ENCODE peak calls at places on chromosomes 4 and X, in ten cellular contexts. S is neural progenitor cell, K is colonic mucosa, I is hepatocyte, H is kidney epithelial cell, Z is brain microvascular endothelial cell, C is pancreas, M is A673, E is heart right ventricle, Y is choroid plexus epithelial cell. X is an unnamed sample.

GRCh38 chr4:119041951-119042560 is 93.6 kb upstream of the MYOZ2 start:
- DNase-seq in S (peak; percentile 76), K (peak; percentile 80), I (peak; percentile 84), H (peak; percentile 29), Z (peak; percentile 60), C (no peak), M (peak; percentile 81), E (no peak), Y (peak; percentile 92), X (peak; percentile 86)

GRCh38 chr4:5810770-5811430 is 82.0 kb downstream of the CRMP1 start:
- DNase-seq in S (no peak), K (no peak), I (no peak), H (no peak), Z (no peak), C (no peak), M (no peak), E (no peak), Y (no peak), X (no peak)

GRCh38 chr4:88535090-88535755 is 11.6 kb upstream of the PYURF start:
- DNase-seq in S (no peak), K (no peak), I (no peak), H (no peak), Z (no peak), C (no peak), M (no peak), E (no peak), Y (no peak), X (no peak)

GRCh38 chr4:38026138-38026740 is 66.0 kb downstream of the PTTG2 start:
- DNase-seq in S (no peak), K (no peak), I (no peak), H (no peak), Z (no peak), C (no peak), M (no peak), E (no peak), Y (no peak), X (no peak)

GRCh38 chr4:144202091-144202490 is 61.6 kb upstream of the GYPA start:
- DNase-seq in S (no peak), K (no peak), I (no peak), H (no peak), Z (no peak), C (no peak), M (no peak), E (no peak), Y (no peak), X (no peak)

GRCh38 chr4:83267121-83267834 is 17.3 kb downstream of the COQ2 start:
- DNase-seq in S (no peak), K (no peak), I (no peak), H (no peak), Z (peak; percentile 88), C (no peak), M (no peak), E (no peak), Y (peak; percentile 97), X (no peak)

GRCh38 chrX:53074987-53075386 is 7.2 kb upstream of the TSPYL2 start:
- DNase-seq in S (peak; percentile 8), K (no peak), I (no peak), H (no peak), Z (no peak), C (no peak), M (no peak), E (no peak), Y (no peak), X (peak; percentile 69)

GRCh38 chr4:81454498-81454897 is 17.2 kb downstream of the RASGEF1B start:
- DNase-seq in S (no peak), K (peak; percentile 38), I (no peak), H (no peak), Z (peak; percentile 10), C (no peak), M (peak; percentile 38), E (no peak), Y (no peak), X (no peak)

GRCh38 chr4:98434816-98435215 is 173.6 kb downstream of the RAP1GDS1 start:
- DNase-seq in S (no peak), K (no peak), I (no peak), H (no peak), Z (no peak), C (no peak), M (no peak), E (no peak), Y (no peak), X (no peak)

GRCh38 chrX:74133156-74133796 is 170.7 kb upstream of the ZCCHC13 start:
- DNase-seq in S (peak; percentile 81), K (peak; percentile 27), I (peak; percentile 86), H (peak; percentile 16), Z (peak; percentile 60), C (no peak), M (peak; percentile 73), E (no peak), Y (peak; percentile 81), X (peak; percentile 73)

GRCh38 chr4:41321216-41321945 is 64.7 kb downstream of the UCHL1 start:
- DNase-seq in S (no peak), K (no peak), I (no peak), H (no peak), Z (no peak), C (no peak), M (no peak), E (no peak), Y (no peak), X (no peak)

GRCh38 chr4:121939690-121940089 is 12.2 kb downstream of the TRPC3 start:
- DNase-seq in S (no peak), K (no peak), I (peak; percentile 16), H (no peak), Z (no peak), C (no peak), M (no peak), E (no peak), Y (no peak), X (peak; percentile 3)

GRCh38 chr4:53196872-53197759 is 168.7 kb downstream of the SCFD2 start:
- DNase-seq in S (peak; percentile 75), K (no peak), I (peak; percentile 84), H (peak; percentile 10), Z (peak; percentile 23), C (no peak), M (peak; percentile 77), E (no peak), Y (peak; percentile 95), X (peak; percentile 74)

GRCh38 chrX:45031830-45032229 is 158.8 kb downstream of the KDM6A start:
- DNase-seq in S (no peak), K (no peak), I (no peak), H (no peak), Z (no peak), C (no peak), M (no peak), E (no peak), Y (no peak), X (no peak)

DNA sequence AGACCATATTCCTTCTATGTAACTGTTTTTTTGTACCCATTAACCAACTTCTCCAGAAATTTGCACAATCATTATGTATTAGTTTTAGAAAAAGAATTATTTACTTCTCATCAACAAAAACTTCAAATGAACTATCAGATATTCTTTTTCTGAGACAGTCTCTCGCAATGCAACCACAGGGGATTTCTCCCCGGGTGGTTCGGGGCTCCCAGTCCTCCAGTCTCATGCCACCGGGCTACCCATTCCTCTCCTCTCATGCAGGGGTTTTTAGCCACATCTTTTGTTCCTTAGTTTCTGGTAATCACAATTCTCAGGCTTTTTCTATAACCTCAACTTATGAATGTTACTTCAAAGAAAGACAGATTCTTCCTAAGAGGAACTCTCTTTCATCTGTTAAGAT is 46.6 kb upstream of the CLNK start:
- DNase-seq in S (no peak), K (no peak), I (no peak), H (no peak), Z (no peak), C (no peak), M (no peak), E (no peak), Y (no peak), X (no peak)
- H3K4me3 ChIP-seq in S (no peak overlapping the region), K (no peak overlapping the region), I (no peak overlapping the region), H (no peak overlapping the region), Z (no peak overlapping the region), C (no peak overlapping the region), M (no peak overlapping the region), E (no peak overlapping the region), Y (no peak overlapping the region), X (no peak overlapping the region)

DNA sequence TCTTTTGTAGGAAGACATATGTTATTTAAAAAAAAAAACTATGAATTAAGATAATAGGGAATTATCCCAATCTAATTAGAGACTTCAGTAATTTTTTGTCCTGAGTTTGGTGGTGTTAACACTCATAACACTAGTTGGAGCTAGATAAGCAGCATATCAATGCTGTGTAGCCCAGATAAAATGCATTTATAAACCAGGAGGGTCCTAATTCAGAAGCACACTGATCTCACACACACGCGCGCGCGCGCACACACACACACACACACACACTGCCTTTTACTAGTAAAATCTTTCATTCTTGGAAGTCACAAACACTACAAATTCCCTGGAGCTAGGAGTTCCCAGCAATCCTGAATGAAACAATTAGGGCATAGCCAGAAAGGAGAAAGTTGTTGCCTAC is 3.2 kb downstream of the UNC5C start:
- DNase-seq in S (no peak), K (no peak), I (no peak), H (no peak), Z (no peak), C (no peak), M (no peak), E (no peak), Y (no peak), X (peak; percentile 9)
- H3K4me3 ChIP-seq in S (no peak overlapping the region), K (no peak overlapping the region), I (no peak overlapping the region), H (peak overlapping the region; percentile 7), Z (no peak overlapping the region), C (no peak overlapping the region), M (no peak overlapping the region), E (peak overlapping the region; percentile 69), Y (no peak overlapping the region), X (no peak overlapping the region)

DNA sequence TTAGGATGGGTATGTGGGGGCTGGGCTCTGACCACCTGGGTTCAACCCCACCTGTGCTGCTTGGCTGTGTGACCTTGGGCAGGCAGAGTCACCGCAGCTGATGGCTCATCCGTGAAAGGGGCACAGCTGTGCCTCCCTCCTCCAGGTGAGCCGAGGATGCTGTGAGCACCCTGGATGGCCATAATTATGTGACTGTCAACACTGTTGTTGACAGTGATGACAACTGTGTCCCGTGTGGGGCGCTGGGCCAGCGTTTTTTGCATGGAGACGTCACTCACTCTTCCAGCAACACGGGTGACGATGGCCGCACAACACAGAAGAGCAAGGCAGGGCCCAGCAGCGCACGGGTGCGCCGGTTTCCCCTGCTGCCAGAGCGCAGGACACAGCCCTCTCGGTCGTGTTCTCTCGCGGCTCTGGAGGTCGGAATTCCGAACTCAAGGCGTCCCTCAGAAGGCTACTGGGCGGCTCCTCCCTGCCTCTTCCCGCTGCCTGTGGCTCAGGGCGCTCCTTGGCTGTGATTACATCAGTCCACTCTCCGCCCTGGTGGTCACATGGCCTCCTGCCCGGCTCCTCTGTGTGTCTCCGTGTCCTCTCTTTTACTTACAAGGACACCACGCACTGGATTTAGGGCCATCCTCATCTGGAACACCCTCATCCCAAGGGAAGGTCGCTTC is 1.3 kb downstream of the SH3TC1 start:
- DNase-seq in S (peak; percentile 18), K (no peak), I (peak; percentile 80), H (no peak), Z (no peak), C (no peak), M (no peak), E (peak; percentile 78), Y (peak; percentile 56), X (no peak)
- H3K4me3 ChIP-seq in S (no peak overlapping the region), K (peak overlapping the region; percentile 38), I (no peak overlapping the region), H (peak overlapping the region; percentile 40), Z (no peak overlapping the region), C (peak overlapping the region; percentile 64), M (no peak overlapping the region), E (peak overlapping the region; percentile 52), Y (peak overlapping the region; percentile 62), X (no peak overlapping the region)

DNA sequence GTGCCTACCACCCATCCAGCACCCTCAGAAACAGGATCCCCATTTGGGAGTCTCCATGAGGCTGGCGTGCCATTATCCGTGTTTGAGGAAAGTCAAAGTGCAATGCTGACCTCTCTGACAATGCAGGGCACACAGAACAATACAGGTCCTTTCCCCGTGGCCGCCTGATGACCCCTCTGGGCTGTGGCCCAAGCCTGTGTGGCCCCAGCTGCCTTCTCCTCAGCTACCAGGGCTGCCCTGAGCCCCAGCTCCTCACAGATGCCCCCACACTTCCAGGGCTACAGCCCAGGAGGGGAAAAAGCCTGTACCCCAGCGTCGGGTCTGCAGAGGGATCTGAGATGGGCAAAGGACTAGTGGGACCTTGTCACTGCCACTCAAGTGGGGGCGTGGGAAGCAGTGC is 15.5 kb downstream of the ZFYVE28 start:
- DNase-seq in S (no peak), K (no peak), I (no peak), H (no peak), Z (no peak), C (no peak), M (no peak), E (no peak), Y (no peak), X (no peak)
- H3K4me3 ChIP-seq in S (peak overlapping the region; percentile 39), K (peak overlapping the region; percentile 17), I (no peak overlapping the region), H (no peak overlapping the region), Z (no peak overlapping the region), C (no peak overlapping the region), M (no peak overlapping the region), E (no peak overlapping the region), Y (no peak overlapping the region), X (no peak overlapping the region)